ENCODE peak calls at places on chromosomes 6 and 20, in eight cellular contexts. One of them, this sample, is unnamed. For H3K4me1, the result is how much of the 10 kb centered on the place peaks cover.

GRCh38 chr6:110337481-110337880 is 20.7 kb downstream of the METTL24 start:
- DNase-seq in right cardiac atrium: no peak
- DNase-seq in heart left ventricle: no peak
- DNase-seq in cardiac muscle cell: peak
- DNase-seq in thoracic aorta: no peak
- DNase-seq in CD4-positive, alpha-beta memory T cell: no peak
- DNase-seq in stomach: no peak
- DNase-seq in GM23338: no peak
- DNase-seq in this sample: no peak

GRCh38 chr20:46990017-46990810 is 95.6 kb downstream of the EYA2 start:
- DNase-seq in GM23338: no peak
- DNase-seq in right cardiac atrium: no peak
- DNase-seq in heart left ventricle: no peak
- DNase-seq in stomach: no peak
- DNase-seq in cardiac muscle cell: no peak
- DNase-seq in CD4-positive, alpha-beta memory T cell: no peak
- DNase-seq in thoracic aorta: no peak
- DNase-seq in this sample: peak

GRCh38 chr6:150299873-150300485 is 68.8 kb upstream of the IYD start:
- DNase-seq in GM23338: no peak
- DNase-seq in right cardiac atrium: no peak
- DNase-seq in heart left ventricle: peak
- DNase-seq in CD4-positive, alpha-beta memory T cell: no peak
- DNase-seq in thoracic aorta: no peak
- DNase-seq in cardiac muscle cell: no peak
- DNase-seq in stomach: no peak
- DNase-seq in this sample: peak

GRCh38 chr6:37021356-37022129 is 16.1 kb downstream of the FGD2 start:
- DNase-seq in heart left ventricle: no peak
- DNase-seq in CD4-positive, alpha-beta memory T cell: peak
- DNase-seq in stomach: no peak
- DNase-seq in thoracic aorta: no peak
- DNase-seq in GM23338: peak
- DNase-seq in right cardiac atrium: peak
- DNase-seq in cardiac muscle cell: peak
- DNase-seq in this sample: no peak

GRCh38 chr6:56808871-56809359 is 146.0 kb upstream of the BEND6 start:
- DNase-seq in thoracic aorta: no peak
- DNase-seq in right cardiac atrium: no peak
- DNase-seq in cardiac muscle cell: no peak
- DNase-seq in stomach: no peak
- DNase-seq in heart left ventricle: no peak
- DNase-seq in GM23338: peak
- DNase-seq in CD4-positive, alpha-beta memory T cell: no peak
- DNase-seq in this sample: peak

GRCh38 chr6:110681543-110682459 is 133.5 kb downstream of the CDK19 start:
- DNase-seq in stomach: no peak
- DNase-seq in CD4-positive, alpha-beta memory T cell: no peak
- DNase-seq in GM23338: no peak
- DNase-seq in heart left ventricle: no peak
- DNase-seq in thoracic aorta: no peak
- DNase-seq in cardiac muscle cell: no peak
- DNase-seq in right cardiac atrium: no peak
- DNase-seq in this sample: no peak

GRCh38 chr6:68200929-68201328 is 434.2 kb upstream of the ADGRB3 start:
- DNase-seq in right cardiac atrium: no peak
- DNase-seq in thoracic aorta: no peak
- DNase-seq in CD4-positive, alpha-beta memory T cell: no peak
- DNase-seq in stomach: no peak
- DNase-seq in heart left ventricle: no peak
- DNase-seq in GM23338: no peak
- DNase-seq in cardiac muscle cell: no peak
- DNase-seq in this sample: no peak

GRCh38 chr6:140427842-140428241 is 1053.4 kb upstream of the CITED2 start:
- DNase-seq in right cardiac atrium: no peak
- DNase-seq in thoracic aorta: no peak
- DNase-seq in CD4-positive, alpha-beta memory T cell: no peak
- DNase-seq in stomach: no peak
- DNase-seq in cardiac muscle cell: no peak
- DNase-seq in heart left ventricle: no peak
- DNase-seq in GM23338: peak
- DNase-seq in this sample: no peak

GRCh38 chr20:44039741-44040140 is 125.1 kb downstream of the TOX2 start:
- DNase-seq in GM23338: no peak
- DNase-seq in right cardiac atrium: no peak
- DNase-seq in cardiac muscle cell: no peak
- DNase-seq in stomach: peak
- DNase-seq in thoracic aorta: no peak
- DNase-seq in heart left ventricle: no peak
- DNase-seq in CD4-positive, alpha-beta memory T cell: no peak
- DNase-seq in this sample: no peak

GRCh38 chr20:13749811-13750210 is 34.9 kb downstream of the ESF1 start:
- DNase-seq in heart left ventricle: no peak
- DNase-seq in CD4-positive, alpha-beta memory T cell: no peak
- DNase-seq in thoracic aorta: no peak
- DNase-seq in cardiac muscle cell: no peak
- DNase-seq in stomach: no peak
- DNase-seq in right cardiac atrium: no peak
- DNase-seq in GM23338: no peak
- DNase-seq in this sample: no peak

GRCh38 chr20:36118372-36118771 is 36.2 kb upstream of the EPB41L1 start:
- DNase-seq in heart left ventricle: no peak
- DNase-seq in thoracic aorta: no peak
- DNase-seq in right cardiac atrium: no peak
- DNase-seq in cardiac muscle cell: no peak
- DNase-seq in CD4-positive, alpha-beta memory T cell: no peak
- DNase-seq in GM23338: no peak
- DNase-seq in stomach: no peak
- DNase-seq in this sample: no peak

GRCh38 chr20:4090756-4091331 is 75.5 kb upstream of the RNF24 start:
- DNase-seq in heart left ventricle: no peak
- DNase-seq in right cardiac atrium: no peak
- DNase-seq in stomach: peak
- DNase-seq in cardiac muscle cell: peak
- DNase-seq in thoracic aorta: no peak
- DNase-seq in GM23338: no peak
- DNase-seq in CD4-positive, alpha-beta memory T cell: no peak
- DNase-seq in this sample: no peak

GRCh38 chr6:90538651-90539050 is 48.2 kb downstream of the MAP3K7 start:
- DNase-seq in right cardiac atrium: no peak
- DNase-seq in heart left ventricle: no peak
- DNase-seq in thoracic aorta: no peak
- DNase-seq in CD4-positive, alpha-beta memory T cell: no peak
- DNase-seq in GM23338: no peak
- DNase-seq in cardiac muscle cell: peak
- DNase-seq in stomach: peak
- DNase-seq in this sample: no peak

GRCh38 chr20:39698706-39699211 is 736.6 kb downstream of the DHX35 start:
- DNase-seq in stomach: no peak
- DNase-seq in thoracic aorta: no peak
- DNase-seq in CD4-positive, alpha-beta memory T cell: no peak
- DNase-seq in heart left ventricle: no peak
- DNase-seq in cardiac muscle cell: no peak
- DNase-seq in GM23338: no peak
- DNase-seq in right cardiac atrium: no peak
- DNase-seq in this sample: no peak

GRCh38 chr6:73452107-73452461 is at the start of gene CGAS:
- DNase-seq in heart left ventricle: peak
- DNase-seq in thoracic aorta: peak
- DNase-seq in cardiac muscle cell: peak
- DNase-seq in stomach: peak
- DNase-seq in GM23338: peak
- DNase-seq in CD4-positive, alpha-beta memory T cell: peak
- DNase-seq in right cardiac atrium: peak
- DNase-seq in this sample: peak

GRCh38 chr6:123829302-123829953 is 25.8 kb downstream of the NKAIN2 start:
- DNase-seq in cardiac muscle cell: peak
- DNase-seq in heart left ventricle: no peak
- DNase-seq in CD4-positive, alpha-beta memory T cell: no peak
- DNase-seq in stomach: no peak
- DNase-seq in right cardiac atrium: no peak
- DNase-seq in GM23338: no peak
- DNase-seq in thoracic aorta: no peak
- DNase-seq in this sample: no peak

GRCh38 chr20:22821081-22821480 is 214.0 kb upstream of the SSTR4 start:
- DNase-seq in stomach: no peak
- DNase-seq in cardiac muscle cell: peak
- DNase-seq in heart left ventricle: no peak
- DNase-seq in thoracic aorta: no peak
- DNase-seq in right cardiac atrium: no peak
- DNase-seq in GM23338: no peak
- DNase-seq in CD4-positive, alpha-beta memory T cell: no peak
- DNase-seq in this sample: no peak

GRCh38 chr6:83708546-83708969 is 343 bp downstream of the SNAP91 start:
- DNase-seq in stomach: no peak
- DNase-seq in right cardiac atrium: no peak
- DNase-seq in cardiac muscle cell: peak
- DNase-seq in thoracic aorta: no peak
- DNase-seq in heart left ventricle: no peak
- DNase-seq in CD4-positive, alpha-beta memory T cell: no peak
- DNase-seq in GM23338: peak
- DNase-seq in this sample: no peak
- H3K4me3 ChIP-seq in stomach: peak
- H3K4me3 ChIP-seq in right cardiac atrium: peak
- H3K4me3 ChIP-seq in cardiac muscle cell: peak
- H3K4me3 ChIP-seq in thoracic aorta: peak
- H3K4me3 ChIP-seq in heart left ventricle: peak
- H3K4me3 ChIP-seq in CD4-positive, alpha-beta memory T cell: no peak
- H3K4me3 ChIP-seq in GM23338: peak
- H3K4me3 ChIP-seq in this sample: peak

DNA sequence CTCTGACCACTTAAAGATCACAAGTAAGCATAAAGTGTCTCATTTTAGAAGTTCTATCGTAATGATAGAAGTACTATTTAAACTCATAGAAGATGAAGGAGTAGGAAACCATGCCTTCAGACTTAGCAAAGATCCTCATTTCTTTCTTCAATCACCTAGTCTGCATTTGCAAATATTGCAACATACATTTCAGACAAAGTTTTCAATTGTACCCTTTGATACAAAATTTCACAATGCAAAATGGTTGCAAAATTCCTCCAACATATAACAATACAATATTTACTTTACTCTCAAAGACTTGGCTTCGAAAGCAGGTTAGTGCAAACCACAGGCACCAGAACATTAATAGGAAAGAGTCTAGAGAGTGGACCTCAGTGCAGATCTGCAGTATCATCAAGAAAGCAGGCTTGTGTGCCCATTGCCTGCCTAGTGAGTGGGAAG is 16.1 kb upstream of the ROS1 start:
- DNase-seq in GM23338: no peak
- DNase-seq in thoracic aorta: no peak
- DNase-seq in heart left ventricle: no peak
- DNase-seq in cardiac muscle cell: peak
- DNase-seq in stomach: no peak
- DNase-seq in right cardiac atrium: no peak
- DNase-seq in CD4-positive, alpha-beta memory T cell: no peak
- DNase-seq in this sample: no peak
- H3K27ac ChIP-seq in GM23338: no peak
- H3K27ac ChIP-seq in thoracic aorta: no peak
- H3K27ac ChIP-seq in heart left ventricle: no peak
- H3K27ac ChIP-seq in cardiac muscle cell: no peak
- H3K27ac ChIP-seq in stomach: no peak
- H3K27ac ChIP-seq in right cardiac atrium: no peak
- H3K27ac ChIP-seq in CD4-positive, alpha-beta memory T cell: no peak
- H3K27ac ChIP-seq in this sample: no peak

GRCh38 chr6:33428219-33428890 is 8.5 kb downstream of the SYNGAP1 start:
- DNase-seq in heart left ventricle: peak
- DNase-seq in thoracic aorta: no peak
- DNase-seq in cardiac muscle cell: peak
- DNase-seq in right cardiac atrium: no peak
- DNase-seq in CD4-positive, alpha-beta memory T cell: peak
- DNase-seq in stomach: no peak
- DNase-seq in GM23338: peak
- DNase-seq in this sample: no peak

GRCh38 chr6:33430334-33430733 is 10.5 kb downstream of the SYNGAP1 start:
- DNase-seq in heart left ventricle: peak
- DNase-seq in stomach: no peak
- DNase-seq in CD4-positive, alpha-beta memory T cell: peak
- DNase-seq in GM23338: no peak
- DNase-seq in right cardiac atrium: no peak
- DNase-seq in cardiac muscle cell: no peak
- DNase-seq in thoracic aorta: no peak
- DNase-seq in this sample: no peak

GRCh38 chr6:33430991-33431879 is 11.4 kb downstream of the SYNGAP1 start:
- DNase-seq in GM23338: peak
- DNase-seq in heart left ventricle: peak
- DNase-seq in cardiac muscle cell: peak
- DNase-seq in stomach: peak
- DNase-seq in right cardiac atrium: peak
- DNase-seq in CD4-positive, alpha-beta memory T cell: peak
- DNase-seq in thoracic aorta: no peak
- DNase-seq in this sample: peak

GRCh38 chr6:33428891-33429744 is 9.3 kb downstream of the SYNGAP1 start:
- DNase-seq in GM23338: no peak
- DNase-seq in stomach: no peak
- DNase-seq in cardiac muscle cell: no peak
- DNase-seq in thoracic aorta: no peak
- DNase-seq in heart left ventricle: peak
- DNase-seq in right cardiac atrium: no peak
- DNase-seq in CD4-positive, alpha-beta memory T cell: no peak
- DNase-seq in this sample: no peak

GRCh38 chr6:33429745-33430042 is 9.8 kb downstream of the SYNGAP1 start:
- DNase-seq in CD4-positive, alpha-beta memory T cell: peak
- DNase-seq in GM23338: no peak
- DNase-seq in cardiac muscle cell: no peak
- DNase-seq in stomach: no peak
- DNase-seq in heart left ventricle: no peak
- DNase-seq in thoracic aorta: no peak
- DNase-seq in right cardiac atrium: no peak
- DNase-seq in this sample: no peak
- H3K4me1 ChIP-seq in CD4-positive, alpha-beta memory T cell: half or more
- H3K4me1 ChIP-seq in GM23338: half or more
- H3K4me1 ChIP-seq in cardiac muscle cell: half or more
- H3K4me1 ChIP-seq in stomach: half or more
- H3K4me1 ChIP-seq in heart left ventricle: half or more
- H3K4me1 ChIP-seq in thoracic aorta: half or more
- H3K4me1 ChIP-seq in right cardiac atrium: under half
- H3K4me1 ChIP-seq in this sample: under half

DNA sequence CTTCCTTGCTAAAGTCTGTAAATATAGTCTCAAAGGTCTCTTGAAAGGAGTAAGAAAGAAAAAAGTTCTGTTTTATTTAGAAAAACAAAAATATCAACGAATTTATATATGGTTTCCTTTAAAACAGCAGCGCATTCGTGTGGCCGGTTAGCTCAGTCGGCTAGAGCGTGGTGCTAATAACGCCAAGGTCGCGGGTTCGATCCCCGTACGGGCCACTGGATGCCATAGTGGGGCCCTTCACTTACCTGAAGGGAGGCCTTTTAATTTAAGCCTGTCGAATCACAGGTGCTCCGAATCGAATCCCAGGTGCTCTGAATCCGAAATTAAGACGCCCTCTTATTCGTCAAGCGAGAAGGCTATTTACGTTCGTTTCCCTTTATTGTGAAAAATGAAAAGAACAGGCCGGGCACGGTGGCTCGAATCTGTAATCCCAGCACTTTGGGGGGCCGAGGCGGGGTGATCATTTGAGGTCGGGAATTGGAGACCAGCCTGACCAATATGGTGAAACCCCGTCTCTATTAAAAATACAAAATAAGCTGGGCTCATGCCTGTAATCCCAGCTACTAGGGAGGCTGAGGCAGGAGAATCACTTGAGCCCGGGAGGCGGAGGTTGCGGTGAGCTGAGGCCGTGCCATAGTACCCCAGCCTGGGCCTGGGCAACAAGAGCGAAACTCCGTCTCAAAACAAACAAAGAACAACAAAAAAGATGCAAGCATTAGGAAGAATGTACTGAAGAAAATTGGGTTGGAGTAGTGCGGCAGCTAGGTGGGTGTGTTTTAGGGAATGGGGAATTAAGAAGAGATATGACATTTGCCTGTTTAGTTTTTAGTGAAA is 195.8 kb upstream of the ZNF184 start:
- DNase-seq in CD4-positive, alpha-beta memory T cell: no peak
- DNase-seq in thoracic aorta: no peak
- DNase-seq in right cardiac atrium: peak
- DNase-seq in heart left ventricle: no peak
- DNase-seq in cardiac muscle cell: peak
- DNase-seq in GM23338: peak
- DNase-seq in stomach: no peak
- DNase-seq in this sample: no peak
- H3K4me3 ChIP-seq in CD4-positive, alpha-beta memory T cell: no peak
- H3K4me3 ChIP-seq in thoracic aorta: peak
- H3K4me3 ChIP-seq in right cardiac atrium: peak
- H3K4me3 ChIP-seq in heart left ventricle: no peak
- H3K4me3 ChIP-seq in cardiac muscle cell: peak
- H3K4me3 ChIP-seq in GM23338: peak
- H3K4me3 ChIP-seq in stomach: peak
- H3K4me3 ChIP-seq in this sample: peak

This sample was measured in psoas muscle.